ENCODE peak calls at places on chromosomes 5 and 9, in five cellular contexts. X, U, N, O and D are unnamed samples.

GRCh38 chr9:31574006-31574750 is 810.3 kb upstream of the ACO1 start:
- DNase-seq in X (no peak), U (no peak), N (no peak), O (no peak), D (no peak)

GRCh38 chr5:103060414-103060954 is 59.5 kb downstream of the GIN1 start:
- DNase-seq in X (no peak), U (no peak), N (no peak), O (no peak), D (peak)

GRCh38 chr9:6197330-6197729 is 18.3 kb upstream of the IL33 start:
- DNase-seq in X (peak), U (no peak), N (no peak), O (no peak), D (peak)

GRCh38 chr9:127424669-127424986 is 446 bp downstream of the ZNF79 start:
- DNase-seq in X (no peak), U (no peak), N (no peak), O (no peak), D (no peak)

GRCh38 chr5:58122157-58122556 is 337.7 kb downstream of the PLK2 start:
- DNase-seq in X (no peak), U (no peak), N (no peak), O (no peak), D (no peak)

GRCh38 chr9:93089481-93089991 is 6.5 kb upstream of the CARD19 start:
- DNase-seq in X (no peak), U (no peak), N (no peak), O (no peak), D (no peak)

GRCh38 chr5:141431286-141431685 is 979 bp downstream of the PCDHGA12 start:
- DNase-seq in X (no peak), U (no peak), N (no peak), O (peak), D (peak)

GRCh38 chr9:119289740-119290139 is 79.5 kb downstream of the BRINP1 start:
- DNase-seq in X (peak), U (peak), N (no peak), O (no peak), D (peak)

GRCh38 chr9:14323083-14323968 is 9.4 kb upstream of the NFIB start:
- DNase-seq in X (no peak), U (no peak), N (no peak), O (no peak), D (no peak)

GRCh38 chr5:157689942-157690689 is 18.8 kb downstream of the C5orf52 start:
- DNase-seq in X (no peak), U (no peak), N (no peak), O (peak), D (no peak)

GRCh38 chr9:123928471-123929176 is 1.3 kb downstream of the DENND1A start:
- DNase-seq in X (no peak), U (no peak), N (no peak), O (peak), D (no peak)

GRCh38 chr9:966936-967335 is 9.5 kb upstream of the DMRT3 start:
- DNase-seq in X (no peak), U (no peak), N (no peak), O (no peak), D (no peak)

GRCh38 chr9:78507008-78507407 is 210.1 kb downstream of the PSAT1 start:
- DNase-seq in X (no peak), U (no peak), N (no peak), O (no peak), D (peak)

GRCh38 chr9:91937031-91937430 is 13.0 kb downstream of the ROR2 start:
- DNase-seq in X (no peak), U (no peak), N (no peak), O (no peak), D (no peak)